ENCODE peak calls at places on chromosome 12, in five cellular contexts. L is OCI-LY7, I is testis, K is MM.1S, R is transverse colon. C is an unnamed sample. For H3K4me1, the result is how much of the 10 kb centered on the place peaks cover.

GRCh38 chr12:66862586-66862985 is 183.7 kb upstream of the GRIP1 start:
- DNase-seq in R (no peak), L (no peak), K (no peak), I (no peak), C (no peak)

GRCh38 chr12:132776816-132777568 is 15.4 kb upstream of the ANKLE2 start:
- DNase-seq in R (no peak), I (peak), K (no peak), L (no peak), C (no peak)

GRCh38 chr12:116874324-116874995 is 6.8 kb downstream of the HRK start:
- DNase-seq in I (no peak), K (no peak), R (no peak), L (no peak), C (no peak)

GRCh38 chr12:122473543-122474323 is 27.0 kb downstream of the ZCCHC8 start:
- DNase-seq in K (no peak), R (no peak), L (no peak), I (no peak), C (no peak)

GRCh38 chr12:120262852-120263724 is 2.4 kb downstream of the PXN start:
- DNase-seq in R (no peak), K (no peak), L (no peak), I (no peak), C (no peak)

GRCh38 chr12:64798165-64798564 is 26.3 kb upstream of the TBC1D30 start:
- DNase-seq in K (no peak), R (no peak), L (no peak), I (no peak), C (no peak)

GRCh38 chr12:12333980-12334709 is 15.9 kb downstream of the MANSC1 start:
- DNase-seq in K (peak), R (peak), L (peak), I (peak), C (peak)

GRCh38 chr12:109840349-109841073 is 7.3 kb upstream of the TRPV4 start:
- DNase-seq in R (peak), L (no peak), K (no peak), I (no peak), C (no peak)

GRCh38 chr12:50555471-50555885 is 50.7 kb downstream of the DIP2B start:
- DNase-seq in I (no peak), L (no peak), R (no peak), K (no peak), C (no peak)

GRCh38 chr12:6869049-6870021 is 2.0 kb downstream of the TPI1 start:
- DNase-seq in R (peak), L (peak), I (peak), K (peak), C (peak)

GRCh38 chr12:64390275-64390851 is at the start of gene C12orf56:
- DNase-seq in L (no peak), R (peak), I (no peak), K (no peak), C (peak)

GRCh38 chr12:7628401-7628961 is 37.2 kb downstream of the APOBEC1 start:
- DNase-seq in K (no peak), I (peak), R (no peak), L (no peak), C (no peak)

GRCh38 chr12:116222358-116222757 is 55.1 kb downstream of the MED13L start:
- DNase-seq in L (no peak), I (peak), K (no peak), R (peak), C (no peak)

GRCh38 chr12:53414756-53415417 is 8.8 kb upstream of the AMHR2 start:
- DNase-seq in R (no peak), L (no peak), K (no peak), I (no peak), C (no peak)

GRCh38 chr12:52454411-52455201 is 2.7 kb upstream of the KRT6B start:
- DNase-seq in I (no peak), L (no peak), K (no peak), R (no peak), C (no peak)

GRCh38 chr12:24698972-24699371 is 249.9 kb downstream of the BCAT1 start:
- DNase-seq in K (no peak), L (no peak), I (no peak), R (no peak), C (no peak)

GRCh38 chr12:56336361-56337167 is 2.1 kb upstream of the IL23A start:
- DNase-seq in L (peak), R (peak), I (no peak), K (peak), C (no peak)
- H3K4me1 ChIP-seq in L (half or more), R (under half), I (under half), K (under half), C (under half)

DNA sequence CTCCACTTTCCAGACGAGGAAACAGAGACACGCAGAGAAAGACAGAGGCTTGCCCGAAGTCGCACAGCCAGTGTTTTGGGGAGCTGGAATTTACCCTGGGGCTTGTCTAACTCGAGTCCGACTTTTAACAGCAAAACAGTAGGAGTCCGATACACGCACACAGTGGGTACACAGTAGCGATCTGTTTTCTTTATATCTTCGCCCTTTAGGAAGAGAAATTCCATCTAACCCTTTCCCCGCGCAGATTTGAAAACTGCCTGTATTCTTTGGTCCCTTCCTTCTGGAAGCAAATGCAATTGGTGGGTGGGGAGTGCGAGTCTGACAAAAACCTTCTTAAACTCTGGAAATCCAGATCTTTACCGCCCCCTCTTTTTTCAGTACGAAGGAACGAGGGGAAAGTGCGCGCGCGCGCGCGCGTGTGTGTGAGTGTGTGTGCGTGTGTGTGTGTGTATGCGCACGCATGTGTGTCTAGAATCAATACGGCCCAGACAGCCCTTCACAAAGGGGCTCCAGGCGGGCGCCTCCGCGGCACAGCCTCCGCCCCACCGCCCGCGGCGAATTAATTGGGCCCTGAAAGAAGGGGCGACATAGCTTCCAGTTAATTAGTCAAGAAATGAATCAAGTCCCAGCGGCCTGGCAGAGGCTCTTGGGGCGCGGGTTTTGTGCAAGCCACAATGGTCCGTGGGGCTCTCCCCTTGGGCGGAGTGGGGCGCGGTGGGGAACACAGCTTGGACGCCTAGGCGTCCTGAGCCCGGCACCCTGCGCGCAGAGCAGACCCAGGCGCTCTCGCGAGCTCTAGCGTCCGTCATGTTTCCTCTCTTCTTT is 14.0 kb upstream of the TBX3 start:
- DNase-seq in I (no peak), R (no peak), L (no peak), K (no peak), C (no peak)
- H3K4me3 ChIP-seq in I (no peak), R (peak), L (no peak), K (no peak), C (no peak)

DNA sequence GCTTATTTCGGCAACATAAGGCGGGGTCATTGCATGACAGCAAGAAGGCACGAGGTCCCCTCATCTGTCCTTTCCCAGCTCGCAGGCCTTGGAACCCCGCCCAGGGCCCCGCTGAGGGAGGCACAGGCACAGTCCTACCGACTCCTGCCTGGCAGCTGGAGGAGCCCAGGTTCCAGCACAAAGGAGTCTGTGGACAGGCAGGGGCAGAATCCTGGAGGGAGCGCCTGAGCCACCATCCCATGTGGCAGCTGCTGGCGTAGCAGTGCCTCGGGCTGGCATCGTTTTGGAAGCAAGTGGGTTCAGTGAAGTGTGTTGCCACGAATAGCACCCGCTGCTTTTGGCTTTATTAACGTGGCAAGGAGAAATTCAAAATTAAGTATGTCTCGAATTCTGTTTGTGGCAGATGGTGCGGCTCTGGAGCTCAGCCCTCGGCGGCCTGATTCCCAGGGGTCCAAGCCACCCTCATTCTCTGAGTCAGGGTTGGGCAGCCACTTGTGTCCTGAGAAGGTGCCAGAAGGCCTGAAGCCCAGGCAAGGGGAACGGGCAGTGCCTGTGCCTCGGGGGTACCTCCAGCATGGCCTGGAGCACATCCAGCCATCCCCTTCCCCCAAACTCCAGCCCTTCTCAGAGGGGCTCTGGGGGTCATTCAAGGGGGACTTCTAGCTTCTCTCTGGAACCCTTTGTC is 35.9 kb downstream of the SLC8B1 start:
- DNase-seq in R (no peak), K (no peak), I (no peak), L (no peak), C (no peak)
- H3K27ac ChIP-seq in R (peak), K (no peak), I (peak), L (no peak), C (peak)

GRCh38 chr12:124751654-124752355 is 111.9 kb downstream of the SCARB1 start:
- DNase-seq in I (no peak), K (no peak), R (no peak), L (no peak), C (no peak)

GRCh38 chr12:124750787-124751471 is 112.7 kb downstream of the SCARB1 start:
- DNase-seq in I (no peak), K (no peak), R (no peak), L (peak), C (no peak)

GRCh38 chr12:124747426-124748161 is 116.1 kb downstream of the SCARB1 start:
- DNase-seq in L (no peak), K (no peak), R (peak), I (no peak), C (no peak)

GRCh38 chr12:124750149-124750656 is 113.5 kb downstream of the SCARB1 start:
- DNase-seq in I (no peak), L (no peak), K (no peak), R (no peak), C (no peak)

DNA sequence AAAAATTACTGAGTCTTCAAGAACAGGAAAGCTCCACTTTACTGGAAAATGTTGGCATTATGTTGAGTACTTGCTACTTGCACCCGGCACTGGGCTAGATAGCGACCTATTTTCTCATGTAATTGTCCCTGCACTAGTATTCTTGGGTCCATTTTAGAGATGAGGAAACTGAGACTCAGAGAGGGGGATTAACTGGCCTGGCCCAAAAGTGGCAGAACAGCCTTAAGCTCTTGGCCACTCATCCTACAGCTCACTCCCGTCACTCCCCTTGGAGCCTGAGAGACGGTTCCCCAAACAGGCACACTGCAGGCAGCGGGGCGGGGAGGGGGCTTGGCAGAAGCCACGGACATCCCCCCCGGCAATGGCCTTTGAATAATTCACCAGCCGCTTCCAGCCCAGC is 113.9 kb downstream of the SCARB1 start:
- DNase-seq in K (no peak), I (no peak), L (no peak), R (no peak), C (no peak)
- H3K4me1 ChIP-seq in K (under half), I (under half), L (under half), R (under half), C (under half)

DNA sequence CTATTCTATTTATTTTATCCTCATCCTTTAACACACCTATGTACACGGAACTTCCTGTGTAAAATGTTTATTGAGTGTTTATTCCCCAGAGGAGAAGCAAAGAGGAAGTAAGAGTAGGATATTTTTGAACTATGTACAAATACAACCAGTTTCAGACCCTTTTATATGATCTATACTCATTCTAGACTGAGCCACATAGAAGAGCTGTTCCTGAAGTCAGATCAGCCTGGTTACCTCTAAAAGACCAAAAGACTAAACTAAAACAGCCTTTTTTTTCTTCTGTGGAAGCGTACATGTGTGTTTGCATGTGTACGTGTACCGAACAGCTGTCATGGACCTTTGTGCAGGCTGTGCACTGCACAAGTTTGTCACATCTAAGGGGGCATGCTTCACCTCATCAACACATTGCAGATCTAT is 210.8 kb upstream of the NUDT4 start:
- DNase-seq in I (no peak), K (no peak), L (peak), R (no peak), C (no peak)
- H3K4me3 ChIP-seq in I (no peak), K (peak), L (peak), R (no peak), C (no peak)

GRCh38 chr12:93237235-93237915 is 140.3 kb upstream of the NUDT4 start:
- DNase-seq in K (no peak), L (no peak), I (no peak), R (no peak), C (no peak)
- H3K27ac ChIP-seq in K (no peak), L (no peak), I (no peak), R (no peak), C (no peak)

GRCh38 chr12:70268972-70269371 is 25.7 kb downstream of the CNOT2 start:
- DNase-seq in L (no peak), I (no peak), K (no peak), R (no peak), C (no peak)
- H3K4me1 ChIP-seq in L (half or more), I (under half), K (under half), R (under half), C (under half)

DNA sequence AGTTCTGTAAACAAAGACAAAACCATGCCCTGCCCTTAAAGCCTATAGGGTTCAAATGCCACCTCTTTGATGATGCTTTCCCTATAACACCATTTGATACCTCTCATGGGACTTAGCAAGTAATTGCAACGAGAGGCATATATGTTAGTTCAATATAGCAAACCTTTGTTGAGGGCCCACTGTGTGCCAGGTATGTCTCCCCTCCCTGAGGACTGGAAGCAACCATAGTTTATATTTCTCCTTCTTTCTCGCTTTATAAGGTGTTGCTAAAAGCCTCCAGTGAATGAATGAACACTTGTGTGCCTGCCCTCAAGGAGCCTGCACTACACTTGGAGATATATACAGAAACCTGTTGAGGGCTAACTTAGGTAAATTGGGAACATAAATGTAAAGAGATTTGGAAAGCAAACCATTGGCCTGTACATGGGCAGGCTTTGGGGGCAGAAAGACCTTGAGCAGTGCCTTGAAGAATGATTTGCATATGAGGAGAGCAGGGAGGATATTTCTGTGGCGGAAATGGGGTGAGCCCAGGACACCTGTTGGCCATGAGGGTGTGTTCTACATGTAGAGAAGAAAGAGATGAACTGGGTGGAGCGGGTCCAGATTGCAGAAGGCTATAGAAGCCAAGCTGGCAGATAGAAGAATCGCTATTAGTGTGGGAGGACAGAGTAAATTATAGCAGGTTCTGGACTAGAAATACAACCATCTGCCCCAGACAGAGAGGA is 1.8 kb upstream of the CKAP4 start:
- DNase-seq in K (peak), L (peak), I (no peak), R (peak), C (no peak)
- H3K4me3 ChIP-seq in K (peak), L (peak), I (no peak), R (no peak), C (no peak)

GRCh38 chr12:19186722-19187661 is 57.5 kb downstream of the PLEKHA5 start:
- DNase-seq in K (peak), L (peak), R (no peak), I (no peak), C (peak)

GRCh38 chr12:19179986-19180385 is 50.5 kb downstream of the PLEKHA5 start:
- DNase-seq in L (no peak), R (no peak), K (no peak), I (no peak), C (no peak)

GRCh38 chr12:19185262-19185929 is 55.9 kb downstream of the PLEKHA5 start:
- DNase-seq in R (no peak), L (no peak), K (no peak), I (no peak), C (no peak)

GRCh38 chr12:19181666-19182426 is 52.3 kb downstream of the PLEKHA5 start:
- DNase-seq in R (no peak), K (no peak), I (no peak), L (no peak), C (no peak)

GRCh38 chr12:19183121-19183838 is 53.7 kb downstream of the PLEKHA5 start:
- DNase-seq in I (peak), L (no peak), K (no peak), R (no peak), C (no peak)
- H3K27ac ChIP-seq in I (no peak), L (no peak), K (no peak), R (no peak), C (no peak)

C was measured in CD4-positive, CD25-positive, alpha-beta regulatory T cell.